ENCODE peak calls at places on chromosomes 6 and 20, in four cellular contexts. W is adipocyte; U is stimulated activated CD4-positive, alpha-beta T cell treated with anti-CD3 and anti-CD28 coated beads, Interleukin-1b, Interleukin-23, amount 100 ng/mL, for 48 hours; L is D341Med. O is an unnamed sample.

GRCh38 chr6:131255911-131256310 is 120.6 kb downstream of the AKAP7 start:
- DNase-seq in W (no peak), L (no peak), U (no peak), O (no peak)

GRCh38 chr6:69026243-69026642 is 391.2 kb downstream of the ADGRB3 start:
- DNase-seq in W (no peak), U (no peak), L (no peak), O (no peak)

GRCh38 chr6:111691345-111692225 is 85.9 kb upstream of the TRAF3IP2 start:
- DNase-seq in U (no peak), L (no peak), W (no peak), O (no peak)

GRCh38 chr20:24752612-24753011 is 196.5 kb upstream of the CST7 start:
- DNase-seq in L (no peak), W (no peak), U (no peak), O (no peak)

GRCh38 chr6:109687271-109687721 is 3.7 kb downstream of the AK9 start:
- DNase-seq in U (peak), W (peak), L (no peak), O (peak)

GRCh38 chr20:43846516-43846905 is 68.1 kb upstream of the TOX2 start:
- DNase-seq in U (no peak), W (no peak), L (no peak), O (no peak)

GRCh38 chr6:44078795-44079671 is 48.2 kb downstream of the MRPL14 start:
- DNase-seq in U (peak), W (peak), L (peak), O (peak)

GRCh38 chr20:50356962-50357782 is 153.0 kb upstream of the PTPN1 start:
- DNase-seq in L (no peak), W (no peak), U (no peak), O (no peak)

GRCh38 chr6:65126667-65127066 is 580.4 kb downstream of the EYS start:
- DNase-seq in L (no peak), U (no peak), W (no peak), O (no peak)

GRCh38 chr6:28490191-28490890 is 25.3 kb downstream of the GPX6 start:
- DNase-seq in W (peak), U (peak), L (peak), O (peak)

GRCh38 chr20:51417745-51418529 is 124.6 kb downstream of the NFATC2 start:
- DNase-seq in U (no peak), W (no peak), L (no peak), O (no peak)

GRCh38 chr6:30568245-30568644 is 3.0 kb upstream of the ABCF1 start:
- DNase-seq in W (no peak), U (peak), L (no peak), O (no peak)

GRCh38 chr20:33647603-33648395 is 14.3 kb upstream of the C20orf144 start:
- DNase-seq in L (no peak), W (peak), U (no peak), O (peak)

GRCh38 chr6:39430968-39431523 is 108.5 kb upstream of the KCNK16 start:
- DNase-seq in U (no peak), L (no peak), W (peak), O (peak)

O was measured in AG20443.